ENCODE peak calls at places on chromosomes 3 and 15, in five cellular contexts. One of them, this sample, is unnamed.

GRCh38 chr3:195009607-195010006 is 261.4 kb downstream of the XXYLT1 start:
- DNase-seq in body of pancreas: no peak
- DNase-seq in GM12878: no peak
- DNase-seq in heart left ventricle: no peak
- DNase-seq in Peyer's patch: no peak
- DNase-seq in this sample: no peak

GRCh38 chr3:16477501-16477900 is 36.0 kb downstream of the RFTN1 start:
- DNase-seq in body of pancreas: no peak
- DNase-seq in GM12878: no peak
- DNase-seq in heart left ventricle: no peak
- DNase-seq in Peyer's patch: no peak
- DNase-seq in this sample: no peak

GRCh38 chr3:8458235-8458634 is 43.4 kb upstream of the LMCD1 start:
- DNase-seq in body of pancreas: no peak
- DNase-seq in GM12878: no peak
- DNase-seq in heart left ventricle: no peak
- DNase-seq in Peyer's patch: no peak
- DNase-seq in this sample: no peak

GRCh38 chr3:25257026-25257425 is 171.0 kb upstream of the RARB start:
- DNase-seq in body of pancreas: no peak
- DNase-seq in GM12878: no peak
- DNase-seq in heart left ventricle: no peak
- DNase-seq in Peyer's patch: no peak
- DNase-seq in this sample: no peak

GRCh38 chr3:61964566-61964965 is 403.2 kb downstream of the PTPRG start:
- DNase-seq in body of pancreas: no peak
- DNase-seq in GM12878: no peak
- DNase-seq in heart left ventricle: no peak
- DNase-seq in Peyer's patch: no peak
- DNase-seq in this sample: no peak

GRCh38 chr3:156456771-156457224 is 98.1 kb downstream of the SSR3 start:
- DNase-seq in body of pancreas: no peak
- DNase-seq in GM12878: no peak
- DNase-seq in heart left ventricle: no peak
- DNase-seq in Peyer's patch: no peak
- DNase-seq in this sample: no peak

GRCh38 chr3:122918576-122919290 is 108.8 kb downstream of the SEMA5B start:
- DNase-seq in body of pancreas: no peak
- DNase-seq in GM12878: no peak
- DNase-seq in heart left ventricle: no peak
- DNase-seq in Peyer's patch: no peak
- DNase-seq in this sample: no peak

GRCh38 chr3:184549793-184550585 is 11.6 kb upstream of the EPHB3 start:
- DNase-seq in body of pancreas: peak; percentile 54
- DNase-seq in GM12878: no peak
- DNase-seq in heart left ventricle: no peak
- DNase-seq in Peyer's patch: peak; percentile 39
- DNase-seq in this sample: no peak

GRCh38 chr3:153315781-153316180 is 153.8 kb downstream of the RAP2B start:
- DNase-seq in body of pancreas: no peak
- DNase-seq in GM12878: no peak
- DNase-seq in heart left ventricle: no peak
- DNase-seq in Peyer's patch: no peak
- DNase-seq in this sample: no peak

GRCh38 chr3:156010829-156011228 is 109.5 kb upstream of the KCNAB1 start:
- DNase-seq in body of pancreas: no peak
- DNase-seq in GM12878: no peak
- DNase-seq in heart left ventricle: no peak
- DNase-seq in Peyer's patch: no peak
- DNase-seq in this sample: no peak

GRCh38 chr15:83287541-83288027 is 3.1 kb upstream of the BNC1 start:
- DNase-seq in body of pancreas: no peak
- DNase-seq in GM12878: no peak
- DNase-seq in heart left ventricle: no peak
- DNase-seq in Peyer's patch: no peak
- DNase-seq in this sample: no peak

GRCh38 chr3:12838179-12838965 is 3.0 kb downstream of the RPL32 start:
- DNase-seq in body of pancreas: no peak
- DNase-seq in GM12878: no peak
- DNase-seq in heart left ventricle: no peak
- DNase-seq in Peyer's patch: no peak
- DNase-seq in this sample: no peak

GRCh38 chr3:74413547-74414241 is 200.8 kb downstream of the CNTN3 start:
- DNase-seq in body of pancreas: no peak
- DNase-seq in GM12878: no peak
- DNase-seq in heart left ventricle: no peak
- DNase-seq in Peyer's patch: no peak
- DNase-seq in this sample: no peak
- H3K4me1 ChIP-seq in body of pancreas: no peaks in the 10 kb centered on the region
- H3K4me1 ChIP-seq in GM12878: no peaks in the 10 kb centered on the region
- H3K4me1 ChIP-seq in heart left ventricle: no peaks in the 10 kb centered on the region
- H3K4me1 ChIP-seq in Peyer's patch: no peaks in the 10 kb centered on the region
- H3K4me1 ChIP-seq in this sample: no peaks in the 10 kb centered on the region

GRCh38 chr3:40737343-40737742 is 212.6 kb downstream of the ZNF621 start:
- DNase-seq in body of pancreas: no peak
- DNase-seq in GM12878: no peak
- DNase-seq in heart left ventricle: no peak
- DNase-seq in Peyer's patch: no peak
- DNase-seq in this sample: no peak

GRCh38 chr3:40741729-40742128 is 217.0 kb downstream of the ZNF621 start:
- DNase-seq in body of pancreas: peak; percentile 33
- DNase-seq in GM12878: no peak
- DNase-seq in heart left ventricle: peak; percentile 64
- DNase-seq in Peyer's patch: no peak
- DNase-seq in this sample: no peak

GRCh38 chr3:40731445-40731844 is 206.7 kb downstream of the ZNF621 start:
- DNase-seq in body of pancreas: no peak
- DNase-seq in GM12878: no peak
- DNase-seq in heart left ventricle: no peak
- DNase-seq in Peyer's patch: no peak
- DNase-seq in this sample: no peak

GRCh38 chr3:40736943-40737342 is 212.2 kb downstream of the ZNF621 start:
- DNase-seq in body of pancreas: no peak
- DNase-seq in GM12878: no peak
- DNase-seq in heart left ventricle: no peak
- DNase-seq in Peyer's patch: no peak
- DNase-seq in this sample: no peak
- TF ChIP-seq CTCF in body of pancreas: no peak
- TF ChIP-seq CTCF in GM12878: no peak
- TF ChIP-seq CTCF in heart left ventricle: no peak
- TF ChIP-seq CTCF in Peyer's patch: no peak
- TF ChIP-seq CTCF in this sample: no peak

DNA sequence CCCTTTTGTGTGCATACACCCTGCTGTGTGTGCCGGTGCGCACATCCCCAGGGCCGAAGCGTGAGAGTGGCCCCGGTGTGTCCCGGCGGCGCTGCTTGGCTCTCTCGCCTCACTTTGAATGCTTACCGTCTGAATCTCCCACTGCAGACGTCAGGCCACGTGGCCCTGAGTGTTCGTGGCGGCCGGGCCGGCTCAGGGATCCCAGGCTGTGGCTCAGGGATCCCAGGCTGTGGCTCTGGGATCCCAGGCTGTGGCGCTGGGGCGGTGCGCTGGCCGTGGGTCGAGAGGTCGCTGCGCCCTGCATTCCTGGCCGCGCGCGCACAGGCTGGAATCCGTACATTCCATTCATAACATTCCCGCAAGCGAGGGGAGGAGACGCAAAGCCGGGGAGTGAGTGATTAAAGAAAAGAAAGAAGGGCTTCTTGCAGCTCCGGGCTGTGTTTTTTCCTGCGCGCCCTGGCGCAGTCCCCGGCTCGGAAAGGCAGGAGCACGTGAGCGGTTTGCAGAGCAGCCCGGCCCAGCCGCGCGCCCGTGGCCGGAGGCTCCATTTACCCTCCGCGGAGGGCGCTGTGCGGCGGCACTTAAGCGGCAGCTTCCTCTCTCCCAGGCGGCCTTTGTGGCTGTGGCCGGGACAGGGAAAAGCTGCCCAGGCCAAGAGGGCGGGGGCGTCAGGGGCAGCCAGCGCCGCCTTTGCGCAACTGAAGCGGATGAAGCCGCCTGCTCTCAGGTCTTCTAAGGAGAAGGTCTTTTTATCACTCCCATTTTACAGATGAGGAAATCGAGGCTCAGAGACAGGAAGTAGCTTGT is 87.0 kb upstream of the ALDH1L1 start:
- DNase-seq in body of pancreas: peak; percentile 82
- DNase-seq in GM12878: no peak
- DNase-seq in heart left ventricle: peak; percentile 59
- DNase-seq in Peyer's patch: no peak
- DNase-seq in this sample: peak; percentile 74
- TF ChIP-seq POLR2A in body of pancreas: peak; percentile 70
- TF ChIP-seq POLR2A in GM12878: no peak
- TF ChIP-seq POLR2A in heart left ventricle: no peak
- TF ChIP-seq POLR2A in Peyer's patch: no peak
- TF ChIP-seq POLR2A in this sample: peak; percentile 16

DNA sequence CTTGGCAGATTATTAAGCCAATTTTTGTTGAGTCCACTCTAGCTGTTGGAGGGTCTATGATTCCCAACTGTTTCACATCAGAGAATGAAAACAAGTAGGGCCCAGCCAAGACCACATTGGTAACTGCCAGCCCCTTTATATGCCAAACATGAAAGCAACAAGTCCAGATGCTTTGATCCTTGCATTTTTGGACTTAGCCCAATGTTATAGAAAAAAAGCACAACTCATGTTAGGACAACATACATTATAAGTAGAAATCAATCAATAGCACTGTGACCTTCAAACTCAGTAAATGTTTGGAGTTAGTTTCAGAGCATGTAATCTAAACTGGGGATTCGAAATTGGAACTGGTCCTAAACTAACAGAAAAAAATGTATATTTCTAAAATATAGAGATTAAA is 674.6 kb downstream of the MECOM start:
- DNase-seq in body of pancreas: no peak
- DNase-seq in GM12878: no peak
- DNase-seq in heart left ventricle: no peak
- DNase-seq in Peyer's patch: no peak
- DNase-seq in this sample: no peak
- H3K4me1 ChIP-seq in body of pancreas: no peaks in the 10 kb centered on the region
- H3K4me1 ChIP-seq in GM12878: no peaks in the 10 kb centered on the region
- H3K4me1 ChIP-seq in heart left ventricle: peaks cover 6% of the 10 kb centered on the region
- H3K4me1 ChIP-seq in Peyer's patch: no peaks in the 10 kb centered on the region
- H3K4me1 ChIP-seq in this sample: no peaks in the 10 kb centered on the region

GRCh38 chr15:66707310-66708160 is 5.5 kb downstream of the SMAD6 start:
- DNase-seq in body of pancreas: peak; percentile 53
- DNase-seq in GM12878: no peak
- DNase-seq in heart left ventricle: peak; percentile 39
- DNase-seq in Peyer's patch: peak; percentile 66
- DNase-seq in this sample: no peak
- TF ChIP-seq CTCF in body of pancreas: no peak
- TF ChIP-seq CTCF in GM12878: no peak
- TF ChIP-seq CTCF in heart left ventricle: no peak
- TF ChIP-seq CTCF in Peyer's patch: no peak
- TF ChIP-seq CTCF in this sample: no peak

GRCh38 chr3:151770941-151771340 is 37.2 kb downstream of the AADACL2 start:
- DNase-seq in body of pancreas: peak; percentile 90
- DNase-seq in GM12878: no peak
- DNase-seq in heart left ventricle: peak; percentile 67
- DNase-seq in Peyer's patch: peak; percentile 56
- DNase-seq in this sample: peak; percentile 64
- TF ChIP-seq POLR2A in body of pancreas: no peak
- TF ChIP-seq POLR2A in GM12878: no peak
- TF ChIP-seq POLR2A in heart left ventricle: no peak
- TF ChIP-seq POLR2A in Peyer's patch: peak; percentile 25
- TF ChIP-seq POLR2A in this sample: no peak

GRCh38 chr3:23806322-23807160 is 786 bp downstream of the UBE2E1 start:
- DNase-seq in body of pancreas: peak; percentile 20
- DNase-seq in GM12878: no peak
- DNase-seq in heart left ventricle: peak; percentile 49
- DNase-seq in Peyer's patch: peak; percentile 56
- DNase-seq in this sample: peak; percentile 17
- H3K4me1 ChIP-seq in body of pancreas: peaks cover 20% of the 10 kb centered on the region
- H3K4me1 ChIP-seq in GM12878: peaks cover 8% of the 10 kb centered on the region
- H3K4me1 ChIP-seq in heart left ventricle: peaks cover 39% of the 10 kb centered on the region
- H3K4me1 ChIP-seq in Peyer's patch: no peaks in the 10 kb centered on the region
- H3K4me1 ChIP-seq in this sample: peaks cover 14% of the 10 kb centered on the region

GRCh38 chr3:172666873-172667694 is 43.8 kb downstream of the NCEH1 start:
- DNase-seq in body of pancreas: peak; percentile 88
- DNase-seq in GM12878: no peak
- DNase-seq in heart left ventricle: peak; percentile 76
- DNase-seq in Peyer's patch: no peak
- DNase-seq in this sample: peak; percentile 92

DNA sequence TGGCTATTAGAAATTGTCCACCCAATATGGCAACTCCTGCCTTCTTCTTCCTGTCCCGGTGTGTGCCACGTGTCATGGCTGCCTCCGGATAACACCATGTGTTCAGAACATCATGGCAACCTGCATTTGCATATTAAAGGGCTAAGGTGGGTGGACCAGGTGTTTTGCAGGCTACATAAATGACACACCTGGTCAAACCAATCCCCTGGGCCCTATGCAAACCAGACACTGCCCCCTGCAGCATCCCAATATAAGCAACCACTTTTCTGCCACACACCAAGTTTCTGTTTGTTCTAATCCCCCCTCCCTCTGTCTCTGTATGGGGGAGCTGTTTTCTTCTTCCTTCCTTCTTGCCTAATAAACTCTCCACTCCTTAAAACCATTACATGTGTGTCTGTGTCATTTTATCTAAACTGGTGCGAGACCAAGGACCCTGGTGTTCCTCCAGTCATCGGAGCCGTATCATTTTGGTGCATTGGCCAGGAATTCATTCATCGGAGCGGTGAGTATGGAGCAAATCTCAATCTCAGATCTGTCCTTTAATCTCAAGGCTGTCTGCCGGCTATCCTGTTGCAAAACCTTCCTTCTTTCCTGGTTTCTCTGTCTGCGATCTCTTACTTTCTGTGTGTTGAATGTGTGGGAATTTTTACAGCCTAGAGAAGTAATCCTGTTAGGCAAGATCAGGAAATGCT is 44.5 kb downstream of the NCEH1 start:
- DNase-seq in body of pancreas: no peak
- DNase-seq in GM12878: no peak
- DNase-seq in heart left ventricle: no peak
- DNase-seq in Peyer's patch: no peak
- DNase-seq in this sample: peak; percentile 53
- TF ChIP-seq CTCF in body of pancreas: no peak
- TF ChIP-seq CTCF in GM12878: no peak
- TF ChIP-seq CTCF in heart left ventricle: no peak
- TF ChIP-seq CTCF in Peyer's patch: no peak
- TF ChIP-seq CTCF in this sample: peak; percentile 13

DNA sequence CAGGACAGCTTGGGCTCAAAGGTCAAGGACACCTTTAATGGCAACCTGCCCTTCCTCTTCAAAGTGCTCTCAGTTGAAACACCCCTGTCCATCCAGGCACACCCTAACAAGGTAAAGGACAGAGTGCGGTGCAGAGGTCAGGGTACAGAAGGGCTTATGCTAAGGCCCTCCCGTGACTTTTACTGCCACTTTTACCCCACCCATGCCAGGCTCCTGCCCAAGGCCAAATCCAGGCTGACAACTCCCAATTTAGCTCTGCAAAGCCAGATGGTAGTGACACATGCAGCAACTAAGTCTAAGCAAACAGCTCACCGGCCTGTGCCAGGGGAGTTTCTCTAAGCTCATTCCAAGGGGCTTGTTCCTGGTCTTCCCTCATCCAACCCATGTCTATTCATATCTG is 1.6 kb downstream of the MPI start:
- DNase-seq in body of pancreas: peak; percentile 69
- DNase-seq in GM12878: no peak
- DNase-seq in heart left ventricle: no peak
- DNase-seq in Peyer's patch: peak; percentile 89
- DNase-seq in this sample: peak; percentile 58
- TF ChIP-seq POLR2A in body of pancreas: no peak
- TF ChIP-seq POLR2A in GM12878: no peak
- TF ChIP-seq POLR2A in heart left ventricle: no peak
- TF ChIP-seq POLR2A in Peyer's patch: peak; percentile 39
- TF ChIP-seq POLR2A in this sample: no peak

GRCh38 chr15:78054518-78054917 is 23.0 kb downstream of the TBC1D2B start:
- DNase-seq in body of pancreas: no peak
- DNase-seq in GM12878: no peak
- DNase-seq in heart left ventricle: no peak
- DNase-seq in Peyer's patch: no peak
- DNase-seq in this sample: no peak
- H3K4me1 ChIP-seq in body of pancreas: peaks cover 72% of the 10 kb centered on the region
- H3K4me1 ChIP-seq in GM12878: peaks cover 71% of the 10 kb centered on the region
- H3K4me1 ChIP-seq in heart left ventricle: peaks cover 83% of the 10 kb centered on the region
- H3K4me1 ChIP-seq in Peyer's patch: peaks cover 14% of the 10 kb centered on the region
- H3K4me1 ChIP-seq in this sample: peaks cover 71% of the 10 kb centered on the region

This sample was measured in adrenal gland.